ENCODE peak calls at places on chromosomes 4 and X, in seven cellular contexts. One of them, this sample, is unnamed.

GRCh38 chr4:145939241-145939640 is 618 bp upstream of the ZNF827 start:
- DNase-seq in neuronal stem cell: no peak
- DNase-seq in IMR-90: peak
- DNase-seq in H9: no peak
- DNase-seq in trophoblast cell: no peak
- DNase-seq in mesendoderm: no peak
- DNase-seq in H1: no peak
- DNase-seq in this sample: peak

GRCh38 chrX:17706676-17707075 is 30.6 kb upstream of the SCML1 start:
- DNase-seq in neuronal stem cell: no peak
- DNase-seq in IMR-90: peak
- DNase-seq in H9: no peak
- DNase-seq in trophoblast cell: peak
- DNase-seq in mesendoderm: peak
- DNase-seq in H1: no peak
- DNase-seq in this sample: peak

GRCh38 chr4:1594871-1595788 is 89.0 kb downstream of the FAM53A start:
- DNase-seq in neuronal stem cell: no peak
- DNase-seq in IMR-90: no peak
- DNase-seq in H9: no peak
- DNase-seq in trophoblast cell: no peak
- DNase-seq in mesendoderm: no peak
- DNase-seq in H1: no peak
- DNase-seq in this sample: no peak

GRCh38 chr4:59971952-59972351 is 1228.2 kb upstream of the ADGRL3 start:
- DNase-seq in neuronal stem cell: no peak
- DNase-seq in IMR-90: no peak
- DNase-seq in H9: no peak
- DNase-seq in trophoblast cell: no peak
- DNase-seq in mesendoderm: peak
- DNase-seq in H1: no peak
- DNase-seq in this sample: no peak

GRCh38 chrX:103792916-103793540 is 16.4 kb downstream of the PLP1 start:
- DNase-seq in neuronal stem cell: no peak
- DNase-seq in IMR-90: peak
- DNase-seq in H9: no peak
- DNase-seq in trophoblast cell: peak
- DNase-seq in mesendoderm: no peak
- DNase-seq in H1: no peak
- DNase-seq in this sample: no peak

GRCh38 chr4:151226004-151226932 is 50.7 kb upstream of the PRSS48 start:
- DNase-seq in neuronal stem cell: no peak
- DNase-seq in IMR-90: peak
- DNase-seq in H9: no peak
- DNase-seq in trophoblast cell: peak
- DNase-seq in mesendoderm: peak
- DNase-seq in H1: no peak
- DNase-seq in this sample: peak

GRCh38 chrX:17725176-17725575 is 12.1 kb upstream of the SCML1 start:
- DNase-seq in neuronal stem cell: no peak
- DNase-seq in IMR-90: no peak
- DNase-seq in H9: no peak
- DNase-seq in trophoblast cell: no peak
- DNase-seq in mesendoderm: no peak
- DNase-seq in H1: no peak
- DNase-seq in this sample: no peak

GRCh38 chr4:42216569-42216968 is 64.1 kb upstream of the BEND4 start:
- DNase-seq in neuronal stem cell: no peak
- DNase-seq in IMR-90: no peak
- DNase-seq in H9: no peak
- DNase-seq in trophoblast cell: no peak
- DNase-seq in mesendoderm: no peak
- DNase-seq in H1: no peak
- DNase-seq in this sample: no peak

GRCh38 chr4:182859730-182860129 is 57.5 kb downstream of the DCTD start:
- DNase-seq in neuronal stem cell: no peak
- DNase-seq in IMR-90: no peak
- DNase-seq in H9: no peak
- DNase-seq in trophoblast cell: no peak
- DNase-seq in mesendoderm: no peak
- DNase-seq in H1: no peak
- DNase-seq in this sample: no peak
- H2BK5ac ChIP-seq in neuronal stem cell: no peak
- H2BK5ac ChIP-seq in IMR-90: no peak
- H2BK5ac ChIP-seq in H9: no peak
- H2BK5ac ChIP-seq in trophoblast cell: no peak
- H2BK5ac ChIP-seq in mesendoderm: no peak
- H2BK5ac ChIP-seq in H1: no peak
- H2BK5ac ChIP-seq in this sample: no peak

DNA sequence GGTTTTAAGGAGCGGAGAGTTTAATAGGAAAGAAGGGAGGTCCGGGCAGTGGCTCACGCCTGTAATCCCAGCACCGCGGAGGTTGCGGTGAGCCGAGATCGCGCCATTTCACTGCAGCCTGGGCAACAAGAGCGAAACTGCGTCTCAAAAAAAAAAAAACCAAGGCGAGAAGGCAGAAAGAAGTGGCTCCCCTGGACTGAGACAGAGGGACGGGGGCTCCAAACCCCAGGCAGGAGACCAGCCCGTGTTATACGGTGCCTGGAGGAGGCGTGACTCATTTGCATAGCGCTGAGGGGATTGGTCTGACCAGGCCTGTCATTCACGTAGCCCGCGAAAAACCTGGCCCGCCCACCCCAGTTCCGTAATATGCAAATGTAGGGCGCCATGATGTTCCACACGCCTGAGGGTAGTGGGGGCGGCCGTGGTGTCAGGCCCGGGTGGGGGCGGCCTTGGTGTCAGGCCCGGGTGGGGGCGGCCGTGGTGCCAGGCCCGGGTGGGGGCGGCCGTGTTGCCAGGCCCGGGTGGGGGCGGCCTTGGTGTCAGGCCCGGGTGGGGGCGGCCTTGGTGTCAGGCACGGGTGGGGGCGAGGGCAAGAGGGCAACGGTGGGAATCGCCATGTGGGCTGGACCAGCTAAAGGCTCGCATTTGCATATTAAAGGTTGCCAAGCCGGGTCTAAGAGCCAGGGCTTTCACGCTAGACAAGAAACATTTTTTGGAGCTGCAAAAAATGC is 2.1 kb downstream of the PLCXD1 start:
- DNase-seq in neuronal stem cell: peak
- DNase-seq in IMR-90: peak
- DNase-seq in H9: peak
- DNase-seq in trophoblast cell: peak
- DNase-seq in mesendoderm: peak
- DNase-seq in H1: peak
- DNase-seq in this sample: peak
- H3K27ac ChIP-seq in neuronal stem cell: peak
- H3K27ac ChIP-seq in IMR-90: no peak
- H3K27ac ChIP-seq in H9: peak
- H3K27ac ChIP-seq in trophoblast cell: peak
- H3K27ac ChIP-seq in mesendoderm: peak
- H3K27ac ChIP-seq in H1: peak
- H3K27ac ChIP-seq in this sample: no peak

GRCh38 chr4:138164218-138164617 is 77.9 kb downstream of the SLC7A11 start:
- DNase-seq in neuronal stem cell: no peak
- DNase-seq in IMR-90: no peak
- DNase-seq in H9: no peak
- DNase-seq in trophoblast cell: no peak
- DNase-seq in mesendoderm: no peak
- DNase-seq in H1: no peak
- DNase-seq in this sample: no peak

GRCh38 chr4:138158746-138159297 is 83.3 kb downstream of the SLC7A11 start:
- DNase-seq in neuronal stem cell: no peak
- DNase-seq in IMR-90: peak
- DNase-seq in H9: no peak
- DNase-seq in trophoblast cell: no peak
- DNase-seq in mesendoderm: peak
- DNase-seq in H1: no peak
- DNase-seq in this sample: peak

GRCh38 chr4:138163171-138163570 is 79.0 kb downstream of the SLC7A11 start:
- DNase-seq in neuronal stem cell: no peak
- DNase-seq in IMR-90: no peak
- DNase-seq in H9: no peak
- DNase-seq in trophoblast cell: no peak
- DNase-seq in mesendoderm: no peak
- DNase-seq in H1: no peak
- DNase-seq in this sample: no peak

GRCh38 chr4:138161351-138161750 is 80.8 kb downstream of the SLC7A11 start:
- DNase-seq in neuronal stem cell: no peak
- DNase-seq in IMR-90: no peak
- DNase-seq in H9: no peak
- DNase-seq in trophoblast cell: no peak
- DNase-seq in mesendoderm: no peak
- DNase-seq in H1: no peak
- DNase-seq in this sample: no peak

GRCh38 chr4:138162259-138162658 is 79.9 kb downstream of the SLC7A11 start:
- DNase-seq in neuronal stem cell: no peak
- DNase-seq in IMR-90: no peak
- DNase-seq in H9: no peak
- DNase-seq in trophoblast cell: no peak
- DNase-seq in mesendoderm: no peak
- DNase-seq in H1: no peak
- DNase-seq in this sample: no peak
- H3K4ac ChIP-seq in neuronal stem cell: no peak
- H3K4ac ChIP-seq in IMR-90: no peak
- H3K4ac ChIP-seq in H9: no peak
- H3K4ac ChIP-seq in trophoblast cell: no peak
- H3K4ac ChIP-seq in mesendoderm: no peak
- H3K4ac ChIP-seq in H1: no peak
- H3K4ac ChIP-seq in this sample: no peak

DNA sequence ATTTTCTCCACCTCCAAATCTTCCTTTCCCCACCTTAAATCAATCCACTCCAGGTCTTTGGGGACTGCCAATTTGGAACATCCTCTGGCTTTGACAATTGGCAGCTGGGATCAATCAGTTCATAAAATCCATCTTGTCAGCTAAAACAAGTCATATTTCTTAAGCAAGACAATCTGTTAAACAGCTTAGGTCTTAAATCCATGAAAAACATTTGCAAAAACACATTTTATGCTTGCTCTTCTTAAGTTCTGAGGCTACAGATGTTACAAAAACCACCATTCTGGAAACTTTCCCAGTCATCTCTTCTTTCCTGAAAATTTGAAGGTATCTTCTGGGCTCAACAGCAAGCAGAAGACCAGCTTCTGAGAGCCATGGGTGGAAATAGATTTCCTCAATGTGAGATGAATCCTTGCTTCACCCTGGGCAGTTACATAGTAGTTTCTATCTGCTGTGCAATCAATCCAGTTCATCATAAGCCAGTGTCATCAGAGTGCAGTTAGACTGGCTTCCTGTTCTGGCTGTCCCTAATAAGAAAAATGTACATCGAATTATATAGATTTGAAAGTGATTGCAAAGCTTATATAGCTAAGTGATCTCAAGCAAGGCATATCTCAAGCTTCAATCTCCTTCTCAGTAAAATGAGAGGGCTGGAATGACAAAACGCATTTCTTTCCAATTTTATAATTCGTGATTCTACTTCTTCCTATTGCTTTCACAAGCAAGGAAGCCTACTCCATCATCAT is 402.7 kb upstream of the INTU start:
- DNase-seq in neuronal stem cell: no peak
- DNase-seq in IMR-90: no peak
- DNase-seq in H9: no peak
- DNase-seq in trophoblast cell: no peak
- DNase-seq in mesendoderm: no peak
- DNase-seq in H1: no peak
- DNase-seq in this sample: no peak
- H2BK5ac ChIP-seq in neuronal stem cell: no peak
- H2BK5ac ChIP-seq in IMR-90: no peak
- H2BK5ac ChIP-seq in H9: no peak
- H2BK5ac ChIP-seq in trophoblast cell: no peak
- H2BK5ac ChIP-seq in mesendoderm: no peak
- H2BK5ac ChIP-seq in H1: no peak
- H2BK5ac ChIP-seq in this sample: no peak

GRCh38 chr4:102536768-102537167 is 35.6 kb downstream of the NFKB1 start:
- DNase-seq in neuronal stem cell: no peak
- DNase-seq in IMR-90: no peak
- DNase-seq in H9: no peak
- DNase-seq in trophoblast cell: no peak
- DNase-seq in mesendoderm: no peak
- DNase-seq in H1: no peak
- DNase-seq in this sample: no peak
- H3K27ac ChIP-seq in neuronal stem cell: no peak
- H3K27ac ChIP-seq in IMR-90: no peak
- H3K27ac ChIP-seq in H9: no peak
- H3K27ac ChIP-seq in trophoblast cell: no peak
- H3K27ac ChIP-seq in mesendoderm: no peak
- H3K27ac ChIP-seq in H1: no peak
- H3K27ac ChIP-seq in this sample: no peak

GRCh38 chr4:36310793-36311192 is 29.4 kb downstream of the DTHD1 start:
- DNase-seq in neuronal stem cell: no peak
- DNase-seq in IMR-90: no peak
- DNase-seq in H9: no peak
- DNase-seq in trophoblast cell: no peak
- DNase-seq in mesendoderm: no peak
- DNase-seq in H1: no peak
- DNase-seq in this sample: no peak

GRCh38 chr4:36310237-36310636 is 28.8 kb downstream of the DTHD1 start:
- DNase-seq in neuronal stem cell: no peak
- DNase-seq in IMR-90: no peak
- DNase-seq in H9: no peak
- DNase-seq in trophoblast cell: no peak
- DNase-seq in mesendoderm: no peak
- DNase-seq in H1: no peak
- DNase-seq in this sample: no peak

GRCh38 chr4:36312511-36312910 is 31.1 kb downstream of the DTHD1 start:
- DNase-seq in neuronal stem cell: no peak
- DNase-seq in IMR-90: no peak
- DNase-seq in H9: no peak
- DNase-seq in trophoblast cell: no peak
- DNase-seq in mesendoderm: no peak
- DNase-seq in H1: no peak
- DNase-seq in this sample: no peak

GRCh38 chr4:36304138-36304681 is 22.8 kb downstream of the DTHD1 start:
- DNase-seq in neuronal stem cell: no peak
- DNase-seq in IMR-90: no peak
- DNase-seq in H9: no peak
- DNase-seq in trophoblast cell: no peak
- DNase-seq in mesendoderm: no peak
- DNase-seq in H1: no peak
- DNase-seq in this sample: no peak

DNA sequence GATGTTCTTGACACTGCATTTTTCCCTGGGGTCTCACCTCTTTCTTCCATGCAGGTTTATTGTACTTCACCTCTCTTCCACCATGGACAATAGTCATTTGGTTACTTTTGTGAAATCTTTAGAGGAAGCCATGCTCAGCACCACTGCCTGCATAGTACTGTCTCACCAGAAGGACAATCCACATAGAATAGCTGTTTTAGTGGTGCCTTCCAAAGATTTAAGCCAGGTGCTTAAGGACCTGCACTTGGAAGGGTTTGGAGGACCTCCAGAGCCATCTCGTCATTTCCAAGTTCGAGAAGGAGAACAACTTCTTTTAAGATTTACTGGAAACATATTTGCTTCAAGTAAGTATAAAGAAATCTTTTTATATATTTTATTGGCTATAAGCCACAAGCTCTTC is 26.7 kb downstream of the DTHD1 start:
- DNase-seq in neuronal stem cell: no peak
- DNase-seq in IMR-90: no peak
- DNase-seq in H9: no peak
- DNase-seq in trophoblast cell: no peak
- DNase-seq in mesendoderm: no peak
- DNase-seq in H1: no peak
- DNase-seq in this sample: no peak
- H3K4ac ChIP-seq in neuronal stem cell: no peak
- H3K4ac ChIP-seq in IMR-90: no peak
- H3K4ac ChIP-seq in H9: no peak
- H3K4ac ChIP-seq in trophoblast cell: no peak
- H3K4ac ChIP-seq in mesendoderm: no peak
- H3K4ac ChIP-seq in H1: no peak
- H3K4ac ChIP-seq in this sample: no peak